ENCODE peak calls at places on chromosome 14, in six cellular contexts. J is stimulated activated CD4-positive, alpha-beta T cell treated with anti-CD3 and anti-CD28 coated beads, Interleukin-2, amount 100 ng/mL, for 48 hours; Q is MCF 10A; D is iPS-NIHi11; U is Daoy; L is K562. S is an unnamed sample.

GRCh38 chr14:68794856-68795601 is 2.2 kb upstream of the ZFP36L1 start:
- DNase-seq in L (peak; percentile 47), D (peak; percentile 51), Q (peak; percentile 73), U (peak; percentile 88), J (no peak), S (peak; percentile 95)

GRCh38 chr14:99244960-99245340 is 27.0 kb downstream of the BCL11B start:
- DNase-seq in U (no peak), Q (no peak), L (no peak), J (no peak), D (no peak), S (no peak)

GRCh38 chr14:62409909-62410308 is 635.3 kb downstream of the KCNH5 start:
- DNase-seq in D (no peak), Q (peak; percentile 51), J (no peak), U (no peak), L (no peak), S (peak; percentile 89)

GRCh38 chr14:54609576-54609975 is 42.6 kb downstream of the SAMD4A start:
- DNase-seq in Q (no peak), U (no peak), J (no peak), D (no peak), L (no peak), S (no peak)

GRCh38 chr14:43795600-43796228 is 711.4 kb downstream of the FSCB start:
- DNase-seq in U (no peak), J (no peak), D (no peak), L (no peak), Q (peak; percentile 35), S (peak; percentile 52)

GRCh38 chr14:59484611-59485174 is 376 bp downstream of the JKAMP start:
- DNase-seq in L (no peak), Q (no peak), D (no peak), U (no peak), J (no peak), S (no peak)

GRCh38 chr14:63787995-63788946 is 60.4 kb upstream of the SGPP1 start:
- DNase-seq in Q (no peak), U (no peak), D (no peak), L (no peak), J (no peak), S (no peak)

GRCh38 chr14:73943083-73943482 is 6.8 kb downstream of the FAM161B start:
- DNase-seq in U (peak; percentile 8), J (no peak), Q (peak; percentile 75), D (no peak), L (no peak), S (peak; percentile 83)

GRCh38 chr14:22251090-22251489 is 337.9 kb downstream of the DAD1 start:
- DNase-seq in U (no peak), L (no peak), D (no peak), J (no peak), Q (no peak), S (no peak)

GRCh38 chr14:36967892-36968555 is 204.4 kb downstream of the SLC25A21 start:
- DNase-seq in U (peak; percentile 68), D (no peak), L (no peak), Q (no peak), J (no peak), S (no peak)

GRCh38 chr14:31927348-31927826 is 149.7 kb upstream of the ARHGAP5 start:
- DNase-seq in J (peak; percentile 19), Q (peak; percentile 57), U (peak; percentile 92), D (peak; percentile 50), L (no peak), S (peak; percentile 96)

GRCh38 chr14:59197695-59198262 is 9.3 kb downstream of the DAAM1 start:
- DNase-seq in D (no peak), Q (no peak), U (no peak), J (no peak), L (peak; percentile 22), S (peak; percentile 44)

GRCh38 chr14:75991753-75992152 is 6.2 kb downstream of the IFT43 start:
- DNase-seq in Q (no peak), L (no peak), U (no peak), D (no peak), J (no peak), S (no peak)

GRCh38 chr14:89792489-89793366 is 161.8 kb downstream of the EFCAB11 start:
- DNase-seq in J (no peak), D (no peak), L (no peak), Q (no peak), U (no peak), S (peak; percentile 24)

GRCh38 chr14:103398427-103399195 is 13.4 kb downstream of the MARK3 start:
- DNase-seq in D (no peak), L (no peak), U (peak; percentile 56), J (no peak), Q (peak; percentile 61), S (peak; percentile 65)

GRCh38 chr14:87690076-87690661 is 302.8 kb downstream of the GALC start:
- DNase-seq in D (peak; percentile 34), Q (no peak), U (peak; percentile 3), L (no peak), J (no peak), S (no peak)

GRCh38 chr14:35898217-35898775 is 72.2 kb downstream of the BRMS1L start:
- DNase-seq in Q (no peak), L (no peak), J (no peak), D (peak; percentile 47), U (no peak), S (no peak)

S was measured in mesenchymal stem cell.